ENCODE peak calls at places on chromosomes 4 and X, in six cellular contexts. G is tibial artery, T is B cell, B is HCT116, Z is sigmoid colon, L is dorsolateral prefrontal cortex. Q is an unnamed sample.

GRCh38 chr4:92551616-92552015 is 247.8 kb downstream of the GRID2 start:
- DNase-seq in G (no peak), T (no peak), B (no peak), Z (no peak), L (no peak), Q (no peak)

GRCh38 chr4:3122081-3122563 is 47.6 kb downstream of the HTT start:
- DNase-seq in G (no peak), T (no peak), B (no peak), Z (no peak), L (no peak), Q (no peak)

GRCh38 chrX:40096395-40097091 is 1.2 kb downstream of the BCOR start:
- DNase-seq in G (no peak), T (peak), B (no peak), Z (peak), L (no peak), Q (no peak)

GRCh38 chr4:156718226-156718625 is 253.4 kb downstream of the PDGFC start:
- DNase-seq in G (no peak), T (no peak), B (no peak), Z (no peak), L (no peak), Q (no peak)

GRCh38 chr4:53804719-53805118 is 213.4 kb upstream of the LNX1 start:
- DNase-seq in G (no peak), T (peak), B (peak), Z (no peak), L (no peak), Q (no peak)

GRCh38 chr4:73450398-73451004 is 14.5 kb downstream of the AFP start:
- DNase-seq in G (no peak), T (no peak), B (no peak), Z (no peak), L (no peak), Q (no peak)

GRCh38 chr4:158020175-158020574 is 152.7 kb downstream of the GASK1B start:
- DNase-seq in G (peak), T (no peak), B (peak), Z (peak), L (peak), Q (peak)

GRCh38 chr4:145507636-145508035 is 26.0 kb downstream of the SMAD1 start:
- DNase-seq in G (no peak), T (no peak), B (no peak), Z (no peak), L (no peak), Q (no peak)

GRCh38 chrX:2423293-2423692 is 77.5 kb downstream of the DHRSX start:
- DNase-seq in G (no peak), T (no peak), B (no peak), Z (no peak), L (no peak), Q (no peak)

GRCh38 chr4:7315286-7315685 is 119.4 kb downstream of the PSAPL1 start:
- DNase-seq in G (no peak), T (no peak), B (no peak), Z (no peak), L (no peak), Q (no peak)
- TF ChIP-seq CTCF in G (no peak), T (no peak), B (no peak), Z (no peak), L (no peak), Q (no peak)

GRCh38 chr4:13521047-13521446 is 23.3 kb downstream of the NKX3-2 start:
- DNase-seq in G (no peak), T (no peak), B (no peak), Z (no peak), L (no peak), Q (no peak)
- TF ChIP-seq CTCF in G (no peak), T (no peak), B (peak), Z (no peak), L (no peak), Q (no peak)

DNA sequence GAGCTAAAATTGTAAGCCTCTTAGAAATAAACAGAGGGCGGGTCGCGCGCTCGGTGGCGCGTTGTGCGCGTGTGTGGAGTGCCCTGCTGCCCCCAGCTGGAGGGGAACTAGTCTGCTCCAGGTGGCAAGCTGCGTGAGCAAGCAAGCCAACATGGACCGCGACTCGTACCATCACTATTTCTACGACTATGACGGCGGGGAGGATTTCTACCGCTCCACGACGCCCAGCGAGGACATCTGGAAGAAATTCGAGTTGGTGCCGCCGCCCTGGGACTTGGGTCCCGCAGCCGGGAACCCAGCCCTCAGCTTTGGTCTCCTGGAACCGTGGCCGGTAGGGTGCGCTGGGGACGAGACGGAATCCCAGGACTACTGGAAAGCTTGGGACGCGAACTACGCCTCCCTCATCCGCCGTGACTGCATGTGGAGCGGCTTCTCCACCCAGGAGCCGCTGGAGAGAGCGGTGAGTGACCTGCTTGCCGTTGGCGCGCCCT is 66.1 kb downstream of the DNAAF6 start:
- DNase-seq in G (no peak), T (peak), B (no peak), Z (no peak), L (peak), Q (no peak)
- TF ChIP-seq CTCF in G (no peak), T (no peak), B (no peak), Z (no peak), L (no peak), Q (no peak)

GRCh38 chr4:7594013-7594412 is 159.3 kb upstream of the PSAPL1 start:
- DNase-seq in G (no peak), T (no peak), B (no peak), Z (no peak), L (no peak), Q (no peak)
- TF ChIP-seq CTCF in G (no peak), T (no peak), B (peak), Z (no peak), L (no peak), Q (no peak)

DNA sequence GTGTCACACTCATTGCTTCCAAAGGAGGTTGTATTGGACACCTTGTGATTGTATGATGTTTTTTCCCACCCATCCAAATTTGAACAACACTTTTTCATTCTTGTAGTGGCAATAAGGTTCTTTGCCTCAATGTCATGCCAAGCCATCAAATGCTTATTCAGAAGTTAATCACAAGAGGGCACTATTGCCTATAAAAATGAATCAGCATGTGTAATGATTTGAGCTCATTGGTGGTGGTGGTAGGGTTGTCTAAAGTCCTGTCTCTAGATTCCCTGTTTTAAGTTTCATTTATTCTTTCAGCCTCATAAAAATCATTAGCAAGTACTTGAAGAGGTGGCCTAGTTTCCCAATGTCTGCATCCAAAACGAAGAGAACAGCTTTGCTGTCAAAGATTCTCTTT is 37.0 kb downstream of the IRS4 start:
- DNase-seq in G (no peak), T (no peak), B (peak), Z (no peak), L (no peak), Q (no peak)
- TF ChIP-seq CTCF in G (no peak), T (no peak), B (peak), Z (no peak), L (peak), Q (no peak)

DNA sequence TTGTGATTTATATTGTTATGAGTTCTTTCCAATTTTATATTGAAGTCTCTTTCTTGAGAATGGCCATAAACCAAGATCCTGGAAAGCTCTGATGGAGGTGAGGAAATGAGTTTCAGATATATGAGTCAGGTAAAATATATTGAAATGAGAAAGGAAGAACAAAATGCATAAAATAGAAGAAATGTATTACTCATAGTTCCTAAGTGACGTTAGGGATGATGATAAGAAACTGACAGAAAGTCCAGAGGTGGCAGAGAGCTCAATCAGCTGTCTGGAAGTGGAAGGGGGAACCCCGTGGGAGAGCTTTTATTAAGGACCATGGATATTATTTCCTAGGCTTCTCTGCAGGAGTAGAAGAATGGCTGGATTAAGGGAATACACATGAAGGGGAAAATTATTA is 24.6 kb downstream of the UGT2B7 start:
- DNase-seq in G (no peak), T (no peak), B (no peak), Z (no peak), L (no peak), Q (no peak)
- TF ChIP-seq CTCF in G (no peak), T (no peak), B (no peak), Z (no peak), L (no peak), Q (no peak)

GRCh38 chr4:165351359-165352130 is 24.1 kb downstream of the MSMO1 start:
- DNase-seq in G (no peak), T (no peak), B (no peak), Z (no peak), L (no peak), Q (no peak)
- TF ChIP-seq CTCF in G (no peak), T (no peak), B (peak), Z (no peak), L (no peak), Q (no peak)